ENCODE peak calls at places on chromosomes 11 and 22, in nine cellular contexts. H is substantia nigra; R is neuronal stem cell; C is CD8-positive, alpha-beta memory T cell; K is uterus; F is dorsolateral prefrontal cortex; A is kidney; P is small intestine; D is RWPE1. T is an unnamed sample.

GRCh38 chr11:129992161-129992944 is 10.3 kb downstream of the PRDM10 start:
- DNase-seq in H (no peak), R (no peak), C (peak; percentile 53), K (peak; percentile 27), F (no peak), A (peak; percentile 68), P (peak; percentile 85), D (peak; percentile 65), T (no peak)

GRCh38 chr11:116832350-116833290 is 2.9 kb downstream of the APOC3 start:
- DNase-seq in H (no peak), R (no peak), C (no peak), K (no peak), F (no peak), A (no peak), P (peak; percentile 58), D (no peak), T (no peak)

GRCh38 chr11:125063429-125064043 is 431 bp downstream of the SLC37A2 start:
- DNase-seq in H (no peak), R (peak; percentile 14), C (peak; percentile 30), K (no peak), F (peak; percentile 36), A (peak; percentile 71), P (no peak), D (no peak), T (no peak)

GRCh38 chr11:80613630-80614029 is 1172.8 kb upstream of the TENM4 start:
- DNase-seq in H (no peak), R (no peak), C (no peak), K (no peak), F (no peak), A (no peak), P (no peak), D (no peak), T (no peak)

GRCh38 chr22:50169774-50170341 is 673 bp upstream of the PANX2 start:
- DNase-seq in H (no peak), R (no peak), C (peak; percentile 51), K (no peak), F (no peak), A (no peak), P (no peak), D (no peak), T (no peak)

GRCh38 chr11:61973603-61974162 is 6.2 kb upstream of the FTH1 start:
- DNase-seq in H (no peak), R (no peak), C (no peak), K (no peak), F (peak; percentile 41), A (no peak), P (peak; percentile 39), D (peak; percentile 67), T (no peak)

GRCh38 chr11:77473001-77473800 is 693 bp downstream of the PAK1 start:
- DNase-seq in H (no peak), R (peak; percentile 30), C (peak; percentile 67), K (peak; percentile 41), F (peak; percentile 67), A (peak; percentile 82), P (peak; percentile 55), D (peak; percentile 39), T (no peak)

GRCh38 chr11:128733440-128734115 is 39.7 kb downstream of the FLI1 start:
- DNase-seq in H (no peak), R (peak; percentile 60), C (peak; percentile 55), K (no peak), F (no peak), A (no peak), P (no peak), D (no peak), T (no peak)

GRCh38 chr22:45268958-45269844 is 15.5 kb upstream of the UPK3A start:
- DNase-seq in H (peak; percentile 76), R (peak; percentile 89), C (peak; percentile 93), K (peak; percentile 83), F (peak; percentile 91), A (peak; percentile 93), P (peak; percentile 74), D (peak; percentile 74), T (peak; percentile 68)

GRCh38 chr11:107711861-107712260 is at the start of gene SLN:
- DNase-seq in H (no peak), R (no peak), C (no peak), K (no peak), F (no peak), A (no peak), P (peak; percentile 22), D (no peak), T (no peak)

GRCh38 chr22:48689206-48689605 is 1138.5 kb downstream of the BRD1 start:
- DNase-seq in H (no peak), R (no peak), C (no peak), K (no peak), F (no peak), A (no peak), P (no peak), D (no peak), T (no peak)

GRCh38 chr11:88629496-88629895 is 292.0 kb upstream of the CTSC start:
- DNase-seq in H (no peak), R (no peak), C (no peak), K (no peak), F (no peak), A (no peak), P (no peak), D (no peak), T (no peak)

GRCh38 chr11:2173150-2173693 is 1.6 kb upstream of the TH start:
- DNase-seq in H (no peak), R (no peak), C (no peak), K (no peak), F (no peak), A (no peak), P (no peak), D (no peak), T (no peak)

GRCh38 chr11:120808616-120809050 is 215.3 kb upstream of the TBCEL start:
- DNase-seq in H (no peak), R (no peak), C (no peak), K (no peak), F (no peak), A (no peak), P (no peak), D (no peak), T (no peak)

GRCh38 chr22:19331975-19332374 is 40.5 kb upstream of the CLTCL1 start:
- DNase-seq in H (no peak), R (no peak), C (no peak), K (no peak), F (no peak), A (no peak), P (no peak), D (no peak), T (no peak)

GRCh38 chr11:1307163-1307870 is 2.1 kb downstream of the TOLLIP start:
- DNase-seq in H (no peak), R (no peak), C (no peak), K (no peak), F (no peak), A (no peak), P (no peak), D (peak; percentile 43), T (no peak)

GRCh38 chr11:102950622-102951081 is 4.9 kb downstream of the MMP13 start:
- DNase-seq in H (no peak), R (no peak), C (no peak), K (no peak), F (no peak), A (no peak), P (no peak), D (no peak), T (no peak)

GRCh38 chr11:87368151-87368550 is 330.4 kb downstream of the TMEM135 start:
- DNase-seq in H (no peak), R (no peak), C (no peak), K (no peak), F (no peak), A (no peak), P (no peak), D (no peak), T (no peak)

GRCh38 chr11:100674212-100674611 is 12.9 kb upstream of the ARHGAP42 start:
- DNase-seq in H (no peak), R (no peak), C (no peak), K (no peak), F (no peak), A (no peak), P (no peak), D (no peak), T (no peak)

GRCh38 chr11:85845052-85845631 is 10.0 kb upstream of the CCDC83 start:
- DNase-seq in H (no peak), R (no peak), C (no peak), K (no peak), F (no peak), A (no peak), P (no peak), D (no peak), T (no peak)
- H3K27ac ChIP-seq in H (no peak overlapping the region), R (no peak overlapping the region), C (no peak overlapping the region), K (peak overlapping the region; percentile 47), F (no peak overlapping the region), A (no peak overlapping the region), P (no peak overlapping the region), D (no peak overlapping the region), T (no peak overlapping the region)

DNA sequence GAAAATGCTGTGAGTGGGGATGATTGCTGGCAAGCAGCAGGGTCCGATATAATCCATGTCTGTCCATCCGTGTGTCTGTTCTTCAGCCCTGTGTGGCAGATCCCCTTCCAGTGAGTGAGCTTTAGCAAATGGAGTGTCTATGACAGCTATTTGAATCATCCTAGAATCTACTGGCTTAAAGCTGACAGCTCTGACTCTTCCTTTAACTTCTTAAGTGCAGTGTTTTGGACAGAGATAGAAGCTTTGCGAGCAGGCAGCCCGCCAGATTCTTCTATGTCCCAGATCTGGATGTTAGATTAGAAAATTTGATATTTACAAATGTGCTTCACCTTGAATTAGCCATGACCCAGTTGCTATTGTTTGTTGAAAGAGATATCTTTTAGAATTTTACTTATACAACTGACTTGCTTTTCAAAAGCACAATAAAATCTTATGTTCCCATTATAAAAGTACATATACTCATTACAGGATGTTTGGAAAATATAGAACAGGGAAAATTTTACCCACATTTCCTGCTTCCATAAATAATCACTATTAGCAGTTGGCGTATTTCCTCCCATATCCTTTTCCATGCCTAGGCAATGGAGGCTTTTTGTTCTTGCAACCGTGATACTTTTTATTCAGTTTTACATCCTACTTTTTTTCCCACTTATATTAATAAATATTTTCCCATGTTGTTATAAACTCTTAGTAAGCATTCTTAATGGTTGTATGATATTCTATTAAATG is 124.5 kb downstream of the COMMD9 start:
- DNase-seq in H (no peak), R (no peak), C (no peak), K (no peak), F (no peak), A (no peak), P (no peak), D (no peak), T (no peak)
- H3K27ac ChIP-seq in H (no peak overlapping the region), R (no peak overlapping the region), C (no peak overlapping the region), K (no peak overlapping the region), F (peak overlapping the region; percentile 74), A (no peak overlapping the region), P (no peak overlapping the region), D (no peak overlapping the region), T (no peak overlapping the region)

DNA sequence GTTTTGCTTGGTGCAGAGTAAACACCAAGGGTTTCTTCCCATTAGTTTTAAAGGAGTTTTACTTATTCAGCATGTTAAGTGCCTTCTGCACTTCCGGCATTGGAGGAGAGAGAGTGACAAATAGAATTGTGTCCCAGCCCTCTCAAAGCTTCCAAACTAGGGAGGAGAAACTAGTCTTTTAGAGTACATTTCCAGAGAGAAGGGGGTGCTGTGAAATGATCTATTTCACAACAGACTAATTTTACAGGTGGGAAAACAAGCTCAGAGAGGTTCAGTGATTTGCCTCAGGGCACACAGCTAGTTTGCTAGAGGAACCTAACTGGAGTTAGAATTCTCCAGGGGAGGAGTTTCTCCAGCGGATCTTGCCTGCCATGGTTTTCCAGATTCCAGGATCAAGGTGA is 12.6 kb downstream of the MPST start:
- DNase-seq in H (no peak), R (no peak), C (no peak), K (no peak), F (no peak), A (no peak), P (no peak), D (no peak), T (no peak)
- H3K27ac ChIP-seq in H (no peak overlapping the region), R (no peak overlapping the region), C (no peak overlapping the region), K (no peak overlapping the region), F (no peak overlapping the region), A (peak overlapping the region; percentile 70), P (peak overlapping the region; percentile 88), D (peak overlapping the region; percentile 99), T (no peak overlapping the region)

GRCh38 chr11:72712876-72713275 is 38.7 kb upstream of the PDE2A start:
- DNase-seq in H (no peak), R (no peak), C (no peak), K (no peak), F (no peak), A (peak; percentile 75), P (no peak), D (no peak), T (no peak)
- H3K27ac ChIP-seq in H (peak overlapping the region; percentile 39), R (no peak overlapping the region), C (no peak overlapping the region), K (peak overlapping the region; percentile 38), F (peak overlapping the region; percentile 51), A (peak overlapping the region; percentile 2), P (no peak overlapping the region), D (peak overlapping the region; percentile 13), T (peak overlapping the region; percentile 65)